ENCODE peak calls at places on chromosomes 4 and X, in nine cellular contexts. H is stimulated activated CD4-positive, alpha-beta T cell treated with anti-CD3 and anti-CD28 coated beads, Interleukin-4, amount 100 ng/mL, for 48 hours; R is Ammon's horn; C is KG1; K is RCC 7860; O is Caco-2; S is heart left ventricle; L is ACHN; Z is HEK293T. P is an unnamed sample.

GRCh38 chr4:85952518-85952917 is 407.3 kb downstream of the MAPK10 start:
- DNase-seq in S (no peak), L (no peak), O (no peak), C (no peak), K (peak), R (no peak), H (no peak), Z (no peak), P (no peak)

GRCh38 chrX:106897259-106897658 is 5.9 kb downstream of the RIPPLY1 start:
- DNase-seq in S (no peak), O (no peak), L (peak), K (peak), C (no peak), Z (no peak), R (no peak), H (no peak), P (no peak)

GRCh38 chr4:38242822-38243384 is 282.7 kb downstream of the PTTG2 start:
- DNase-seq in L (no peak), S (no peak), O (no peak), H (no peak), R (no peak), Z (no peak), C (no peak), K (no peak), P (no peak)

GRCh38 chr4:110172972-110173371 is 25.4 kb downstream of the ELOVL6 start:
- DNase-seq in S (no peak), C (no peak), L (no peak), H (no peak), O (peak), Z (no peak), R (no peak), K (no peak), P (no peak)

GRCh38 chr4:26084414-26084813 is 170.4 kb downstream of the SMIM20 start:
- DNase-seq in K (no peak), S (no peak), H (no peak), L (no peak), O (no peak), Z (no peak), C (no peak), R (no peak), P (no peak)

GRCh38 chr4:81913427-81913878 is 441.7 kb upstream of the RASGEF1B start:
- DNase-seq in L (peak), R (peak), K (peak), O (peak), H (peak), Z (peak), S (no peak), C (peak), P (no peak)

GRCh38 chr4:76147454-76148141 is 599 bp downstream of the NUP54 start:
- DNase-seq in C (peak), L (peak), O (peak), S (peak), H (peak), Z (peak), R (peak), K (peak), P (peak)

GRCh38 chr4:65508169-65508568 is 162.1 kb downstream of the EPHA5 start:
- DNase-seq in L (peak), C (no peak), H (no peak), R (no peak), Z (peak), O (no peak), K (peak), S (no peak), P (no peak)

GRCh38 chr4:38013461-38014366 is 53.5 kb downstream of the PTTG2 start:
- DNase-seq in K (peak), Z (no peak), H (no peak), R (no peak), C (no peak), O (no peak), L (no peak), S (peak), P (no peak)

GRCh38 chr4:78737020-78737419 is 39.1 kb upstream of the BMP2K start:
- DNase-seq in S (no peak), L (no peak), C (no peak), K (no peak), O (no peak), Z (no peak), R (peak), H (no peak), P (no peak)

GRCh38 chr4:166594326-166594946 is 639.9 kb downstream of the SPOCK3 start:
- DNase-seq in O (peak), R (peak), S (no peak), Z (peak), C (no peak), L (peak), H (no peak), K (peak), P (no peak)

GRCh38 chrX:106415276-106415895 is 196.4 kb upstream of the RADX start:
- DNase-seq in H (no peak), C (no peak), K (no peak), Z (peak), S (no peak), O (peak), L (peak), R (peak), P (peak)

P was measured in DMS 273 treated with DMSO at 0.1 percent for 48 hours.